ENCODE peak calls at places on chromosomes 2 and 18, in four cellular contexts. P is transverse colon, N is fibroblast of lung, V is body of pancreas. W is an unnamed sample. For H3K4me1, the result is how much of the 10 kb centered on the place peaks cover.

GRCh38 chr2:16401761-16402300 is 263.8 kb downstream of the CYRIA start:
- DNase-seq in P (no peak), N (no peak), V (no peak), W (no peak)

GRCh38 chr18:23115683-23116096 is 19.6 kb upstream of the CABLES1 start:
- DNase-seq in P (no peak), N (peak), V (no peak), W (no peak)

GRCh38 chr2:60441791-60442190 is 111.7 kb downstream of the BCL11A start:
- DNase-seq in P (no peak), N (no peak), V (no peak), W (no peak)

GRCh38 chr2:227884511-227884947 is 13.1 kb downstream of the DAW1 start:
- DNase-seq in P (peak), N (peak), V (peak), W (peak)

GRCh38 chr2:57278451-57278850 is 768.2 kb upstream of the VRK2 start:
- DNase-seq in P (no peak), N (no peak), V (no peak), W (no peak)

GRCh38 chr18:24014062-24014985 is at the start of gene TTC39C:
- DNase-seq in P (peak), N (peak), V (peak), W (peak)

GRCh38 chr2:58107803-58108710 is 61.5 kb downstream of the VRK2 start:
- DNase-seq in P (no peak), N (peak), V (no peak), W (no peak)

GRCh38 chr2:16093639-16094447 is 153.5 kb downstream of the MYCN start:
- DNase-seq in P (peak), N (no peak), V (no peak), W (no peak)

GRCh38 chr2:101826716-101827115 is 129.2 kb downstream of the MAP4K4 start:
- DNase-seq in P (no peak), N (no peak), V (no peak), W (no peak)

GRCh38 chr2:10297950-10298349 is 4.8 kb upstream of the HPCAL1 start:
- DNase-seq in P (peak), N (peak), V (no peak), W (peak)

GRCh38 chr2:217749009-217749408 is 253.8 kb downstream of the TNS1 start:
- DNase-seq in P (no peak), N (no peak), V (no peak), W (no peak)

GRCh38 chr2:218418321-218418716 is 604 bp upstream of the VIL1 start:
- DNase-seq in P (no peak), N (no peak), V (no peak), W (no peak)

GRCh38 chr18:48727685-48728084 is 188.9 kb downstream of the CTIF start:
- DNase-seq in P (no peak), N (peak), V (no peak), W (no peak)

GRCh38 chr18:61972389-61973264 is 79.8 kb upstream of the RNF152 start:
- DNase-seq in P (no peak), N (no peak), V (no peak), W (no peak)

GRCh38 chr2:64400733-64401500 is 53.0 kb upstream of the LGALSL start:
- DNase-seq in P (peak), N (no peak), V (no peak), W (no peak)

GRCh38 chr2:100161940-100162620 is 19.7 kb upstream of the AFF3 start:
- DNase-seq in P (no peak), N (no peak), V (no peak), W (no peak)

GRCh38 chr2:134244091-134244490 is 9.8 kb upstream of the MGAT5 start:
- DNase-seq in P (no peak), N (no peak), V (no peak), W (no peak)

GRCh38 chr2:179636100-179636980 is 225.1 kb downstream of the ZNF385B start:
- DNase-seq in P (no peak), N (no peak), V (no peak), W (no peak)

GRCh38 chr2:176931588-176932563 is 280.7 kb upstream of the HNRNPA3 start:
- DNase-seq in P (no peak), N (peak), V (no peak), W (no peak)

GRCh38 chr2:185202416-185202815 is 536.2 kb upstream of the FSIP2 start:
- DNase-seq in P (no peak), N (no peak), V (no peak), W (no peak)

GRCh38 chr18:63207825-63208224 is 111.7 kb downstream of the BCL2 start:
- DNase-seq in P (no peak), N (no peak), V (no peak), W (no peak)

GRCh38 chr18:63207154-63207790 is 112.3 kb downstream of the BCL2 start:
- DNase-seq in P (peak), N (no peak), V (no peak), W (no peak)

GRCh38 chr18:63206433-63207153 is 113.0 kb downstream of the BCL2 start:
- DNase-seq in P (no peak), N (no peak), V (no peak), W (no peak)

GRCh38 chr18:63203497-63203896 is 116.1 kb downstream of the BCL2 start:
- DNase-seq in P (no peak), N (no peak), V (no peak), W (no peak)

DNA sequence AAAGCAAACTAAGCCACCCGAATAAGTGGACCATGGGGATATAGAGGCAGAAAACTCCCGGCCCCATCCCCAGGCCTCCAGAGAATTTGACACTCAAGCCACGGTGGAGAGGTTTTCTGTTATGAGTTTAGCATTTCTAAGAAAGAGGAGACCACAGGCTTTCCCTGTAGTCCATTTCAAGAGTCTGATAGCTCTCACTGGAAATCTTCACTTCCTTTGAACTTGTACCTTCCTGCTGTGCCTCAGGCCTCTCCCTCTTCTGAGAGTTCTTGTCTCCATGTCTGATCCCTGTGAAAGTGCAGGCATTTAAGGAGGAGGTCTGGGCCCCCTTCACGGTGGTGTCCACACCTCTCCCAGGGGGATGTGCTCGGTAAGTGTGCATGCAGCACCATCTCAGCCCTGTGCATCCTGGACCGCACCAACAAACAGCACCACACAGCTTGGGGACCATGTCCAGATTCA is 113.7 kb downstream of the BCL2 start:
- DNase-seq in P (no peak), N (no peak), V (no peak), W (no peak)
- H3K4me1 ChIP-seq in P (under half), N (under half), V (under half), W (under half)

GRCh38 chr2:207283356-207283755 is 117.6 kb upstream of the KLF7 start:
- DNase-seq in P (no peak), N (no peak), V (no peak), W (peak)
- TF ChIP-seq CTCF in P (no peak), N (no peak), V (no peak), W (peak)

DNA sequence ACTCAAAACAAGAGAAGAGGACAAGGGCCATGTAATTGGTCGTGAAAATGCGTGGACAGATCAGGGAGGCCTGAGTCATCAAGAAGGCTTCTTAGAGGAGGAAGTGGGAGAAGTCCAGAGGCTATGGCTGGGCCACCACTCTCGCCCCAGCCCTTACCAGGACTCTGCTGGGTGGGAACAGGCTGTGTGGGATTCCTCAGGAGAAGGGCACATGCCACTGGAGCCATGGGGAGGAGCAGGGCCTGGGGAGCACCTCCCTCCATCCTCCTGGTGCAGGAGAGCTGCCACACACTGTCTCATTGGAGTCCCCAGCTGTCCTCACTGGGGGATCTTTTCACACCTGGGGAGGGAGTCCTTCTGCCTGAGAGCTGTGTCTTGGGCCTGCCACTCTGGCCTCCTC is 9.4 kb upstream of the RALB start:
- DNase-seq in P (no peak), N (no peak), V (no peak), W (no peak)
- H3K4me1 ChIP-seq in P (under half), N (under half), V (under half), W (under half)

DNA sequence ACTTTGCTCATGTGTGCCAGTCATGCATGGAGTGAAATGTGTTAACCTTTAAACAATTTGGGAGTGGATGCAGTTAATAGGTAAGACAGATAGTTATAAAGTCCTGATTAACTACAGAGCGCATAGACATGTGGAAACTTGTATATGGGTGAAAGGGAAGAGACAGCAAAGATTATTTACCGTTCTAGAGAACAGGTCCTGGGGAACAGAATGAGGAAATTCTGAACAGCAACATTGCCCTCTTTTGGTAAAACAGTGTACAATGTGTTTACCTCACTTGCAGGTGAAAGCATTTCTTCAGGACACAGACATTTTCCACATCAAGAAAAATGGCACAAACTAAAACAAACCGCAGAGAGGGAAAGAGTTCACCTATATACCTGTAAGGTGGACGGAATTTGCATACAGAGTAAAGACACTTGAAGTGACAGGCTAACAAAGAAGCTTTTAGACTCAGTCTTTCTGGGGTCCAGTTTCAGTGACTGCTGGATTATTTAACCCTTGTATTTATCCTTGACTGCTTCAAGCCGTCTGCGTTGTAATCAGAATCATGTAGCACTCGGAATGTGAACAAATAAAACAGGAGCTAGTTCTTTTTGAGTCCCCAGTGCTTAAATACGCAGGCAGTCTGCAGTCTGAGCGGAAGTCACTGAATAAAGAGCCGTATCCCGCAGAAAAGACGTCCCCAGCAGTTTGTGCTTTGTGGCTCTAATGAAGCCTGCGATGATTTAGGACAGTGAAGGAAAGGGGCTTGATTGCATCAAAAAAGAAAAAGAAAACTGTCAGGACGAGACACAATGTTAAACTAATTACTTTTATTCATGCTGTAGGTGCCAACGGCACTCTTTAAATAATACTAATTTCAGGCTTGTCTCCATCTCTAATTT is 364.8 kb upstream of the GALNT5 start:
- DNase-seq in P (no peak), N (peak), V (no peak), W (no peak)
- TF ChIP-seq CTCF in P (peak), N (peak), V (peak), W (no peak)

GRCh38 chr2:113907297-113907696 is 17.4 kb downstream of the ACTR3 start:
- DNase-seq in P (no peak), N (no peak), V (no peak), W (no peak)

GRCh38 chr2:113901943-113902342 is 12.1 kb downstream of the ACTR3 start:
- DNase-seq in P (no peak), N (no peak), V (no peak), W (no peak)

GRCh38 chr2:113910967-113911678 is 21.2 kb downstream of the ACTR3 start:
- DNase-seq in P (no peak), N (peak), V (no peak), W (no peak)

GRCh38 chr2:113910110-113910717 is 20.3 kb downstream of the ACTR3 start:
- DNase-seq in P (no peak), N (no peak), V (no peak), W (no peak)

GRCh38 chr2:113906647-113907046 is 16.8 kb downstream of the ACTR3 start:
- DNase-seq in P (no peak), N (no peak), V (no peak), W (no peak)
- H3K4me1 ChIP-seq in P (under half), N (under half), V (under half), W (under half)

GRCh38 chr18:2338601-2339000 is 232.7 kb downstream of the METTL4 start:
- DNase-seq in P (no peak), N (no peak), V (no peak), W (no peak)

GRCh38 chr18:2336993-2337392 is 234.3 kb downstream of the METTL4 start:
- DNase-seq in P (no peak), N (no peak), V (no peak), W (no peak)

DNA sequence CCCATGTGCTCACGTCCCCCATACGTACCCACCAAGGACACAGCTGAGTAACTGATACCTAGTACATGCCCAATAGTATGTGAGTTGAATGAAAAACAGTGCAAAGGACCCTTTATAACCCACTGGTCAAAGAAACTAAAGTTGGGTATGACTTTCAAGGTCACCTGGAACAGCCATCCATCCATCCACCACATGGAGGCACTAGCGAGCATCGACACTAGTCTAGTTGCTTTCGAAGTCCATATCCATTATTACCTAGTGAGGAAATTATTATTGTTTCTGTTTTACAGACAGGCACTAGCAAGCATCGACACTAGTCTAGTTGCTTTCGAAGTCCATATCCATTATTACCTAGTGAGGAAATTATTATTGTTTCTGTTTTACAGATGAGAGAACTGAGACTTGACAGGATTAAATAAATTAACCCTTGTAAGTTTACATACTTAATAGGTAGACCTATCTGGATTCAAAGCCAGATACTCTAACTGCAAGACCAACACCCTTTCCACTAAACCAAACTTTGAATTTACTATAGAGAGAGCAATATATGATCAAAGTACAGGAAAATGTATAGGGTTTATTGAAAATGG is 233.7 kb downstream of the METTL4 start:
- DNase-seq in P (peak), N (peak), V (peak), W (no peak)
- TF ChIP-seq CTCF in P (peak), N (peak), V (peak), W (peak)

DNA sequence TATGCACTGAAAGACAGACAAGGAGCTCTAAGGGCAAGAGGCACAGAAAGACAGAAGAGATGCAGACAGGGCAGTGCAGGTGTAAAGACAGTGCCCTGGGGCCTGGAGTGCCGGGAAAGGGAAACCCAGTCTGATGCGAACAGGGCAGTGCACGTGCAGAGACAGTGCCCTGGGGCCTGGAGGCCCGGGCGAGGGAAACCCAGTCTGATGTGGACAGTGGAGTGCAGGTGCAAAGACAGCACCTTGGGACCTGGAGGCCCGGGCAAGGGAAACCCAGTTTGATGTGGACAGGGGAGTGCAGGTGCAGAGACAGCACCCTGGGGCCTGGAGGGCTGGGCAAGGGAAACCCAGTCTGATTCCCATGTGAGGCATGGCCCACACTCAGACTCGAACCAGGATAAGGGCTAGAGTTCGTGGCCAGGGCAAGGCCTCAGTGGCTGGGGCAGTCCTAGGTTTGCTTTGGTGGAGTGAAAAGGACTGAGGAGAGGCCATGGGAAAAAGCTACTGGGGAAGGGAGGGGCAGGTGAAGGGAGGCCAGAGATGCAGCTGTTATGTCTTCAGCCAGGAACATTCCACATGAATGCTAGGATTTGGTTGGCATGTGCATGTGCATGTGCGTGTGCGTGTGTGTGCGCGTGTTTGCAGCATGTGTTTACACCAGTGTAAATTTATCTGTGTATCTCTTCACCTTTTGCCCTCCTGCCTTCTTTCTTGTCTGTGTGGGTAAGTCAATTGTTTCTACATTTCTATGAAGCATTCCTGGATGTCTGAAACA is 39.0 kb upstream of the DNMT3A start:
- DNase-seq in P (peak), N (no peak), V (no peak), W (no peak)
- H3K4me1 ChIP-seq in P (under half), N (under half), V (under half), W (under half)

GRCh38 chr18:13611058-13611615 is 115.2 kb downstream of the FAM210A start:
- DNase-seq in P (peak), N (peak), V (no peak), W (peak)
- TF ChIP-seq CTCF in P (no peak), N (no peak), V (no peak), W (no peak)